ENCODE peak calls at places on chromosomes 11 and 22, in six cellular contexts. A, L, G, O, W and N are unnamed samples.

GRCh38 chr11:35330156-35330889 is 89.0 kb downstream of the SLC1A2 start:
- DNase-seq in O (no peak), G (no peak), A (peak), W (no peak), L (no peak), N (no peak)

GRCh38 chr11:2562181-2562581 is 117.4 kb downstream of the KCNQ1 start:
- DNase-seq in A (no peak), L (peak), O (no peak), W (no peak), G (no peak), N (no peak)

GRCh38 chr11:75374646-75375045 is 23.2 kb upstream of the ARRB1 start:
- DNase-seq in O (no peak), W (no peak), G (no peak), L (no peak), A (no peak), N (no peak)

GRCh38 chr22:29879738-29880137 is 3.2 kb upstream of the MTMR3 start:
- DNase-seq in G (peak), O (peak), L (no peak), W (no peak), A (no peak), N (no peak)

GRCh38 chr11:1776944-1777715 is 13.4 kb upstream of the CTSD start:
- DNase-seq in A (no peak), G (no peak), L (peak), W (no peak), O (no peak), N (no peak)

GRCh38 chr22:35045451-35045850 is 20.5 kb upstream of the ISX start:
- DNase-seq in G (no peak), W (no peak), A (no peak), O (no peak), L (no peak), N (no peak)

GRCh38 chr22:37218771-37219411 is 6.6 kb upstream of the SSTR3 start:
- DNase-seq in O (no peak), L (no peak), G (no peak), W (no peak), A (no peak), N (no peak)

GRCh38 chr11:76658651-76659650 is 11.6 kb downstream of the LRRC32 start:
- DNase-seq in O (no peak), G (no peak), W (no peak), A (no peak), L (peak), N (no peak)

GRCh38 chr11:107651672-107652071 is 60.2 kb downstream of the SLN start:
- DNase-seq in W (no peak), L (no peak), O (peak), A (no peak), G (peak), N (no peak)

GRCh38 chr22:23122992-23123803 is 18.6 kb downstream of the RSPH14 start:
- DNase-seq in W (no peak), O (no peak), G (no peak), A (no peak), L (no peak), N (no peak)

GRCh38 chr22:29873943-29874342 is 9.0 kb upstream of the MTMR3 start:
- DNase-seq in G (no peak), A (no peak), O (no peak), W (no peak), L (no peak), N (no peak)

GRCh38 chr11:117000039-117000740 is 98.0 kb downstream of the SIK3 start:
- DNase-seq in A (no peak), L (no peak), G (no peak), O (no peak), W (no peak), N (no peak)

GRCh38 chr11:82989628-82990404 is 81.9 kb downstream of the RAB30 start:
- DNase-seq in W (no peak), A (no peak), O (no peak), L (no peak), G (no peak), N (no peak)
- H3K4me3 ChIP-seq in W (no peak), A (no peak), O (no peak), L (no peak), G (no peak), N (no peak)

DNA sequence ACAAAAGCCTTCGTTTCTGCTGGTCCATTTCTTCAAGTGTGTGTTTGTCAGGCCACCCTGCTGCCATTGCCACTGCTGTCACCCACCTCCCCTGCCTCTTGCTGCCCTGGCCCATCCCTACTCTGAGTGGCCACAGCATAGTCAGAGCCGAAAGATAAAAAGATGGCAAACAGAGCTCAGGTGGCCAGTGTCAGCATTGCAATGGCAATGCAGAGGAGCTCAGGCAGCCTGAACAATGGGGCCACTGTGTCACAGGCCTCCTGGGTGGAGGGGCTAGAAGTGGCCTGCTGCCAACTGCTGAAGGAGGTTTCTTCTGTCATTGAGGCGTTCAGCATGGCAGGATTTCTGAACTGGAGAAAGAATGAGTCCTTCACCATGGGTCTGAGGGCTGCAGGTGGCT is 137.1 kb downstream of the CSNK2A3 start:
- DNase-seq in L (no peak), A (no peak), W (no peak), O (no peak), G (no peak), N (no peak)
- TF ChIP-seq CTCF in L (no peak), A (no peak), W (no peak), O (no peak), G (no peak), N (no peak)

DNA sequence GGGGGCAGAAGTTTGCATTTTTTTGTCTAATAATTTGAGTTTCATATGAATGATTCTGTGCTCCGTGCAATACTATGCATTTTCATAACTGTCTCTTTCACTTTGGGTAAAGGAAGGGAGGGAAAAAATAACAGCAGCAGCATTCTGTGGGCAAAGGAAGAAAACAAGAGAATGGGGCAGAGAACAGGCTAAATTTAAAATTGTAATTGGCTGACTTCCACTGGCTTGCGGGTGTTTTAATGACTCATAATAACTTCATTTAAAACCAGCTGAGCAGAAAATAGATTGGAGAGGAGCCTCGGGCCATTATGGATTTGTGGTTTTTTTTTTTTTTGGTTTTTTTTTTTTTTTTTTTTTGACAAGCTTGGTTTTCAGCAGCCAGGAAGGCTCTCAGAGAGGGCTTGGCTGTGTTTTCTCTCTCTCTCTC is 107.4 kb downstream of the ZBTB16 start:
- DNase-seq in A (peak), L (peak), W (peak), G (peak), O (peak), N (peak)
- H3K4me3 ChIP-seq in A (no peak), L (no peak), W (no peak), G (no peak), O (no peak), N (no peak)

DNA sequence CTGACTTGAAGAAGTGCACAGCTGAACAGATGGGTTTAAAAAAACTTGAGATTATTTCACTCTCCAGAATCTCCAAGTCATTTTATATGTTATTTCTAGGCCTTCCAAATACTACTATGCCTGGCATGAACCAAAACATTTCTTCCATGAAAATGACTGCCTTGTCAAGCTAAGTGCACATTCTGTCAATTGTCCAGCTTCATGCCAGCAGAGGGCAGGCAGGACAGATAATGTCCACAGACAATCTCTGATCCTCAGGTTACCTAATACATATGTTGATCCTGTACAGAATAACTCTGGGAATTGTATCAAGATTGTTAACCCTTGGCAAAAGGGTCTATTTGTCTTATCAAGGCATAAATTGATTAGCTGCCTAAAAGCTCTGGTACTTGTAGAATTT is 229.5 kb downstream of the AASDHPPT start:
- DNase-seq in G (peak), A (peak), O (peak), W (no peak), L (no peak), N (no peak)
- TF ChIP-seq CTCF in G (peak), A (no peak), O (peak), W (peak), L (no peak), N (peak)

GRCh38 chr11:20022363-20023081 is 137.8 kb downstream of the DBX1 start:
- DNase-seq in G (peak), A (peak), W (no peak), O (peak), L (no peak), N (no peak)
- H3K4me3 ChIP-seq in G (no peak), A (peak), W (peak), O (peak), L (peak), N (peak)

GRCh38 chr22:46113110-46113909 is 37.0 kb upstream of the PPARA start:
- DNase-seq in G (peak), L (no peak), W (no peak), O (peak), A (no peak), N (no peak)

GRCh38 chr22:46115755-46116490 is 34.4 kb upstream of the PPARA start:
- DNase-seq in O (no peak), G (no peak), W (no peak), L (peak), A (no peak), N (no peak)

GRCh38 chr22:46115388-46115678 is 35.0 kb upstream of the PPARA start:
- DNase-seq in W (no peak), O (peak), A (no peak), G (peak), L (no peak), N (no peak)

GRCh38 chr22:46113910-46114517 is 36.3 kb upstream of the PPARA start:
- DNase-seq in L (peak), A (no peak), W (no peak), O (peak), G (peak), N (no peak)

GRCh38 chr22:46114518-46115387 is 35.6 kb upstream of the PPARA start:
- DNase-seq in G (peak), A (no peak), W (no peak), O (peak), L (peak), N (no peak)
- TF ChIP-seq CTCF in G (no peak), A (no peak), W (no peak), O (no peak), L (peak), N (no peak)

GRCh38 chr11:111977141-111978027 is 40.2 kb downstream of the DIXDC1 start:
- DNase-seq in O (peak), A (no peak), G (peak), W (no peak), L (peak), N (no peak)

GRCh38 chr11:111976119-111976518 is 39.0 kb downstream of the DIXDC1 start:
- DNase-seq in W (no peak), A (no peak), O (no peak), G (no peak), L (no peak), N (no peak)

GRCh38 chr11:111975076-111975806 is 38.1 kb downstream of the DIXDC1 start:
- DNase-seq in L (no peak), G (no peak), O (no peak), W (no peak), A (no peak), N (no peak)

GRCh38 chr11:111978028-111978771 is 41.1 kb downstream of the DIXDC1 start:
- DNase-seq in A (peak), O (peak), W (peak), L (peak), G (peak), N (no peak)

GRCh38 chr11:111976614-111977140 is 39.5 kb downstream of the DIXDC1 start:
- DNase-seq in A (no peak), W (no peak), G (no peak), O (peak), L (peak), N (no peak)
- H3K4me3 ChIP-seq in A (peak), W (peak), G (peak), O (no peak), L (peak), N (peak)